ENCODE peak calls at places on chromosomes 7 and 10, in five cellular contexts. One of them, this sample, is unnamed. For H3K4me1, the result is how much of the 10 kb centered on the place peaks cover.

GRCh38 chr7:132373879-132374278 is 202.4 kb downstream of the PLXNA4 start:
- DNase-seq in IMR-90: no peak
- DNase-seq in neuronal stem cell: no peak
- DNase-seq in H9: no peak
- DNase-seq in trophoblast cell: no peak
- DNase-seq in this sample: no peak

GRCh38 chr7:109092268-109092667 is 522.6 kb downstream of the DNAJB9 start:
- DNase-seq in IMR-90: no peak
- DNase-seq in neuronal stem cell: no peak
- DNase-seq in H9: no peak
- DNase-seq in trophoblast cell: no peak
- DNase-seq in this sample: no peak

GRCh38 chr10:131946321-131946751 is 35.4 kb downstream of the BNIP3 start:
- DNase-seq in IMR-90: peak
- DNase-seq in neuronal stem cell: no peak
- DNase-seq in H9: no peak
- DNase-seq in trophoblast cell: no peak
- DNase-seq in this sample: peak

GRCh38 chr10:58608356-58608755 is 95.7 kb downstream of the BICC1 start:
- DNase-seq in IMR-90: peak
- DNase-seq in neuronal stem cell: no peak
- DNase-seq in H9: no peak
- DNase-seq in trophoblast cell: no peak
- DNase-seq in this sample: no peak

GRCh38 chr10:73083234-73083633 is 13.4 kb downstream of the P4HA1 start:
- DNase-seq in IMR-90: peak
- DNase-seq in neuronal stem cell: no peak
- DNase-seq in H9: no peak
- DNase-seq in trophoblast cell: no peak
- DNase-seq in this sample: peak

GRCh38 chr7:22702516-22702915 is 24.5 kb upstream of the IL6 start:
- DNase-seq in IMR-90: peak
- DNase-seq in neuronal stem cell: no peak
- DNase-seq in H9: no peak
- DNase-seq in trophoblast cell: no peak
- DNase-seq in this sample: no peak

GRCh38 chr7:28190077-28190476 is 9.5 kb upstream of the JAZF1 start:
- DNase-seq in IMR-90: peak
- DNase-seq in neuronal stem cell: no peak
- DNase-seq in H9: no peak
- DNase-seq in trophoblast cell: no peak
- DNase-seq in this sample: no peak

GRCh38 chr10:62805139-62806092 is 896 bp downstream of the ADO start:
- DNase-seq in IMR-90: peak
- DNase-seq in neuronal stem cell: peak
- DNase-seq in H9: peak
- DNase-seq in trophoblast cell: peak
- DNase-seq in this sample: peak

GRCh38 chr10:119286516-119286915 is 79.1 kb downstream of the GRK5 start:
- DNase-seq in IMR-90: no peak
- DNase-seq in neuronal stem cell: no peak
- DNase-seq in H9: no peak
- DNase-seq in trophoblast cell: no peak
- DNase-seq in this sample: no peak

GRCh38 chr10:35637456-35637855 is 4.6 kb downstream of the FZD8 start:
- DNase-seq in IMR-90: no peak
- DNase-seq in neuronal stem cell: peak
- DNase-seq in H9: peak
- DNase-seq in trophoblast cell: no peak
- DNase-seq in this sample: peak

GRCh38 chr10:116787893-116788665 is 45.7 kb upstream of the HSPA12A start:
- DNase-seq in IMR-90: peak
- DNase-seq in neuronal stem cell: peak
- DNase-seq in H9: peak
- DNase-seq in trophoblast cell: peak
- DNase-seq in this sample: peak

GRCh38 chr7:11345621-11346020 is 371.9 kb downstream of the PHF14 start:
- DNase-seq in IMR-90: no peak
- DNase-seq in neuronal stem cell: no peak
- DNase-seq in H9: no peak
- DNase-seq in trophoblast cell: no peak
- DNase-seq in this sample: no peak

GRCh38 chr7:87806150-87806549 is 70.0 kb downstream of the SLC25A40 start:
- DNase-seq in IMR-90: no peak
- DNase-seq in neuronal stem cell: no peak
- DNase-seq in H9: no peak
- DNase-seq in trophoblast cell: no peak
- DNase-seq in this sample: no peak

GRCh38 chr10:93175490-93175889 is 101.8 kb downstream of the CYP26A1 start:
- DNase-seq in IMR-90: no peak
- DNase-seq in neuronal stem cell: no peak
- DNase-seq in H9: no peak
- DNase-seq in trophoblast cell: no peak
- DNase-seq in this sample: no peak

GRCh38 chr7:48680996-48681395 is 243.4 kb upstream of the CDC14C start:
- DNase-seq in IMR-90: no peak
- DNase-seq in neuronal stem cell: no peak
- DNase-seq in H9: no peak
- DNase-seq in trophoblast cell: no peak
- DNase-seq in this sample: no peak

GRCh38 chr10:30645340-30645827 is 15.8 kb upstream of the LYZL2 start:
- DNase-seq in IMR-90: peak
- DNase-seq in neuronal stem cell: peak
- DNase-seq in H9: peak
- DNase-seq in trophoblast cell: peak
- DNase-seq in this sample: peak

GRCh38 chr7:2926120-2926897 is 82.2 kb upstream of the GNA12 start:
- DNase-seq in IMR-90: no peak
- DNase-seq in neuronal stem cell: no peak
- DNase-seq in H9: peak
- DNase-seq in trophoblast cell: no peak
- DNase-seq in this sample: no peak

GRCh38 chr10:131722525-131723264 is 178.1 kb upstream of the PPP2R2D start:
- DNase-seq in IMR-90: no peak
- DNase-seq in neuronal stem cell: no peak
- DNase-seq in H9: peak
- DNase-seq in trophoblast cell: no peak
- DNase-seq in this sample: no peak

GRCh38 chr10:4028027-4028471 is 243.0 kb upstream of the KLF6 start:
- DNase-seq in IMR-90: peak
- DNase-seq in neuronal stem cell: no peak
- DNase-seq in H9: no peak
- DNase-seq in trophoblast cell: no peak
- DNase-seq in this sample: peak

GRCh38 chr7:36021917-36022550 is 131.0 kb upstream of the EEPD1 start:
- DNase-seq in IMR-90: no peak
- DNase-seq in neuronal stem cell: no peak
- DNase-seq in H9: no peak
- DNase-seq in trophoblast cell: no peak
- DNase-seq in this sample: no peak

GRCh38 chr10:76786673-76787072 is 850.9 kb downstream of the KCNMA1 start:
- DNase-seq in IMR-90: no peak
- DNase-seq in neuronal stem cell: no peak
- DNase-seq in H9: no peak
- DNase-seq in trophoblast cell: no peak
- DNase-seq in this sample: no peak

GRCh38 chr7:11786186-11786585 is 45.8 kb downstream of the THSD7A start:
- DNase-seq in IMR-90: no peak
- DNase-seq in neuronal stem cell: no peak
- DNase-seq in H9: no peak
- DNase-seq in trophoblast cell: peak
- DNase-seq in this sample: no peak

GRCh38 chr7:112874909-112875308 is 84.7 kb upstream of the TMEM168 start:
- DNase-seq in IMR-90: no peak
- DNase-seq in neuronal stem cell: no peak
- DNase-seq in H9: no peak
- DNase-seq in trophoblast cell: no peak
- DNase-seq in this sample: no peak

GRCh38 chr7:123096434-123096833 is 100.9 kb upstream of the TAS2R16 start:
- DNase-seq in IMR-90: no peak
- DNase-seq in neuronal stem cell: no peak
- DNase-seq in H9: no peak
- DNase-seq in trophoblast cell: no peak
- DNase-seq in this sample: no peak

GRCh38 chr10:62636825-62637248 is 167.7 kb upstream of the ADO start:
- DNase-seq in IMR-90: peak
- DNase-seq in neuronal stem cell: no peak
- DNase-seq in H9: no peak
- DNase-seq in trophoblast cell: no peak
- DNase-seq in this sample: no peak

GRCh38 chr7:56106108-56107073 is at the start of gene CHCHD2:
- DNase-seq in IMR-90: peak
- DNase-seq in neuronal stem cell: peak
- DNase-seq in H9: peak
- DNase-seq in trophoblast cell: peak
- DNase-seq in this sample: peak

GRCh38 chr10:239109-239508 is 103.9 kb downstream of the ZMYND11 start:
- DNase-seq in IMR-90: peak
- DNase-seq in neuronal stem cell: no peak
- DNase-seq in H9: no peak
- DNase-seq in trophoblast cell: no peak
- DNase-seq in this sample: no peak

GRCh38 chr7:132542895-132543294 is 33.4 kb downstream of the PLXNA4 start:
- DNase-seq in IMR-90: no peak
- DNase-seq in neuronal stem cell: no peak
- DNase-seq in H9: no peak
- DNase-seq in trophoblast cell: no peak
- DNase-seq in this sample: no peak

GRCh38 chr7:36441344-36442022 is 51.8 kb downstream of the ANLN start:
- DNase-seq in IMR-90: no peak
- DNase-seq in neuronal stem cell: no peak
- DNase-seq in H9: peak
- DNase-seq in trophoblast cell: no peak
- DNase-seq in this sample: no peak

GRCh38 chr7:66205736-66206080 is 574 bp downstream of the TPST1 start:
- DNase-seq in IMR-90: no peak
- DNase-seq in neuronal stem cell: no peak
- DNase-seq in H9: peak
- DNase-seq in trophoblast cell: no peak
- DNase-seq in this sample: no peak

GRCh38 chr7:137507096-137507495 is 163.6 kb upstream of the PTN start:
- DNase-seq in IMR-90: no peak
- DNase-seq in neuronal stem cell: no peak
- DNase-seq in H9: no peak
- DNase-seq in trophoblast cell: no peak
- DNase-seq in this sample: no peak

GRCh38 chr7:104805449-104806317 is 208.3 kb upstream of the KMT2E start:
- DNase-seq in IMR-90: no peak
- DNase-seq in neuronal stem cell: no peak
- DNase-seq in H9: no peak
- DNase-seq in trophoblast cell: no peak
- DNase-seq in this sample: no peak

GRCh38 chr10:45373783-45374450 is at the start of gene ALOX5:
- DNase-seq in IMR-90: no peak
- DNase-seq in neuronal stem cell: peak
- DNase-seq in H9: peak
- DNase-seq in trophoblast cell: no peak
- DNase-seq in this sample: no peak

GRCh38 chr10:90420637-90421318 is 437.1 kb downstream of the HTR7 start:
- DNase-seq in IMR-90: no peak
- DNase-seq in neuronal stem cell: no peak
- DNase-seq in H9: no peak
- DNase-seq in trophoblast cell: no peak
- DNase-seq in this sample: no peak

GRCh38 chr10:124294811-124295770 is 123.6 kb downstream of the OAT start:
- DNase-seq in IMR-90: no peak
- DNase-seq in neuronal stem cell: no peak
- DNase-seq in H9: peak
- DNase-seq in trophoblast cell: peak
- DNase-seq in this sample: no peak

GRCh38 chr10:75400163-75400768 is 1.3 kb downstream of the ZNF503 start:
- DNase-seq in IMR-90: no peak
- DNase-seq in neuronal stem cell: no peak
- DNase-seq in H9: no peak
- DNase-seq in trophoblast cell: no peak
- DNase-seq in this sample: peak

DNA sequence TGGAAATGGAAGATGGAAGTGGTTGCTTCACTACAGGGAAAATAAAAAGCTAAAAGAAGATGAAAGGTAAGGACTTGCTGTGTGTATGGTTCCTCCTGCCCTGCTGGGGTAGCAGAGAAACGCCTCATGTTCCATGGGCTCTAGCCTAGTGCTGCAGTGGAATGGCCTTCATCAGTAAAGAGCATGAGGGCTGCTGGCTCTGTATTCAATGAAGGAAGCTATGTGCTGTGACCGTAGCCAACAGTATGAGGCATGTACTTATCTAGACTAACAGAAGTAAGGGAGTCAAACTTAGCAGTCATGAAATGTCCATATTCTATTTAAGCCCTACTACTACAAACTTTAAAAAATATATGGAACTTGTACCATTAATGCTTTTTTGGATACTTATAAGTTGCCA is 54.3 kb downstream of the GDI2 start:
- DNase-seq in IMR-90: no peak
- DNase-seq in neuronal stem cell: no peak
- DNase-seq in H9: no peak
- DNase-seq in trophoblast cell: no peak
- DNase-seq in this sample: no peak
- H3K23ac ChIP-seq in IMR-90: no peak
- H3K23ac ChIP-seq in neuronal stem cell: no peak
- H3K23ac ChIP-seq in H9: no peak
- H3K23ac ChIP-seq in trophoblast cell: no peak
- H3K23ac ChIP-seq in this sample: no peak

GRCh38 chr7:42237162-42237821 is at the start of gene GLI3:
- DNase-seq in IMR-90: peak
- DNase-seq in neuronal stem cell: peak
- DNase-seq in H9: peak
- DNase-seq in trophoblast cell: peak
- DNase-seq in this sample: peak
- H3K14ac ChIP-seq in IMR-90: peak
- H3K14ac ChIP-seq in neuronal stem cell: no peak
- H3K14ac ChIP-seq in H9: peak
- H3K14ac ChIP-seq in trophoblast cell: peak
- H3K14ac ChIP-seq in this sample: peak

DNA sequence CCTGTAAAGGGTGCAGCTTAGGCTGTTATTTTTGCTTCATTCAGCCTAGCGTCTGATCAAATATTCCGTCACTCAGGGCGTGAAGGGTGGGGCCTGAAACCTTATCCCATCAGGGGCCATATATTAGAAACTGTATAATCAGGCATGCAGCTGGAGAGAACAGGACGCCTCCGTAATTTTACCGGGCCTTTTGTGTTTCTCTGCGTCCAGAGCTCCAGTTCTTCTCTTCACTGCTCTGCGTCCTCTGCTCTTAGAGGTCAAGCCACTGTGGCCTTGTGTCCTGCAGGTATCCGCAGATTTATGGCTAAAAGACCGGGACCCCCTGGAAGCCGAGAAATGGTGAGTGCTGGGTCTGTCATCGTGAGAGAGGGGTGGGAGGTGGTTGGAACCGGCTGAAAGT is at the start of gene ZNF735:
- DNase-seq in IMR-90: no peak
- DNase-seq in neuronal stem cell: no peak
- DNase-seq in H9: no peak
- DNase-seq in trophoblast cell: no peak
- DNase-seq in this sample: no peak
- H3K4me1 ChIP-seq in IMR-90: under half
- H3K4me1 ChIP-seq in neuronal stem cell: under half
- H3K4me1 ChIP-seq in H9: under half
- H3K4me1 ChIP-seq in trophoblast cell: under half
- H3K4me1 ChIP-seq in this sample: under half

GRCh38 chr10:97736902-97737769 is at the start of gene ZFYVE27:
- DNase-seq in IMR-90: peak
- DNase-seq in neuronal stem cell: peak
- DNase-seq in H9: peak
- DNase-seq in trophoblast cell: peak
- DNase-seq in this sample: peak
- H3K23ac ChIP-seq in IMR-90: peak
- H3K23ac ChIP-seq in neuronal stem cell: peak
- H3K23ac ChIP-seq in H9: no peak
- H3K23ac ChIP-seq in trophoblast cell: no peak
- H3K23ac ChIP-seq in this sample: no peak